ENCODE peak calls at places on chromosomes 2 and 18, in ten cellular contexts. D, Z, K, O, Q, L, N, W, Y and X are unnamed samples.

GRCh38 chr2:9897331-9897737 is 54.1 kb downstream of the TAF1B start:
- DNase-seq in D (no peak), Z (peak), K (no peak), O (no peak), Q (no peak), L (peak), N (peak), W (peak), Y (peak), X (no peak)

GRCh38 chr2:55056024-55056521 is 5.8 kb upstream of the RTN4 start:
- DNase-seq in D (peak), Z (peak), K (no peak), O (no peak), Q (no peak), L (peak), N (no peak), W (no peak), Y (no peak), X (no peak)

GRCh38 chr18:10247402-10248117 is 206.9 kb upstream of the APCDD1 start:
- DNase-seq in D (no peak), Z (no peak), K (no peak), O (no peak), Q (no peak), L (no peak), N (no peak), W (peak), Y (no peak), X (no peak)

GRCh38 chr2:5164806-5165525 is 527.2 kb upstream of the SOX11 start:
- DNase-seq in D (no peak), Z (no peak), K (no peak), O (no peak), Q (no peak), L (no peak), N (no peak), W (no peak), Y (no peak), X (no peak)

GRCh38 chr2:196372276-196372809 is 201.0 kb upstream of the STK17B start:
- DNase-seq in D (no peak), Z (no peak), K (no peak), O (no peak), Q (no peak), L (no peak), N (no peak), W (no peak), Y (no peak), X (no peak)

GRCh38 chr2:26685943-26686839 is 6.3 kb upstream of the KCNK3 start:
- DNase-seq in D (no peak), Z (no peak), K (no peak), O (no peak), Q (peak), L (no peak), N (no peak), W (no peak), Y (no peak), X (no peak)

GRCh38 chr2:128565441-128565840 is 246.8 kb upstream of the HS6ST1 start:
- DNase-seq in D (no peak), Z (no peak), K (no peak), O (no peak), Q (no peak), L (no peak), N (no peak), W (no peak), Y (no peak), X (no peak)

GRCh38 chr2:168772704-168773103 is 29.7 kb upstream of the NOSTRIN start:
- DNase-seq in D (no peak), Z (no peak), K (no peak), O (no peak), Q (no peak), L (no peak), N (no peak), W (no peak), Y (no peak), X (no peak)

GRCh38 chr18:35085450-35086032 is 44.3 kb downstream of the MAPRE2 start:
- DNase-seq in D (no peak), Z (no peak), K (no peak), O (no peak), Q (no peak), L (peak), N (no peak), W (no peak), Y (no peak), X (no peak)

GRCh38 chr2:46275995-46276394 is 21.2 kb upstream of the EPAS1 start:
- DNase-seq in D (peak), Z (no peak), K (no peak), O (no peak), Q (no peak), L (peak), N (peak), W (peak), Y (peak), X (peak)

GRCh38 chr2:131682122-131682944 is 154.6 kb downstream of the CCDC74A start:
- DNase-seq in D (peak), Z (peak), K (peak), O (peak), Q (peak), L (peak), N (peak), W (peak), Y (peak), X (peak)

GRCh38 chr2:24409700-24410556 is 49.6 kb upstream of the ITSN2 start:
- DNase-seq in D (peak), Z (peak), K (peak), O (peak), Q (peak), L (peak), N (peak), W (peak), Y (no peak), X (peak)

GRCh38 chr2:238287702-238288649 is at the start of gene PER2:
- DNase-seq in D (peak), Z (peak), K (peak), O (peak), Q (peak), L (peak), N (peak), W (peak), Y (peak), X (no peak)

GRCh38 chr2:138502253-138503086 is 900 bp downstream of the SPOPL start:
- DNase-seq in D (no peak), Z (peak), K (peak), O (no peak), Q (no peak), L (no peak), N (no peak), W (no peak), Y (no peak), X (no peak)

GRCh38 chr2:74079522-74080341 is 68.0 kb downstream of the BOLA3 start:
- DNase-seq in D (no peak), Z (no peak), K (peak), O (peak), Q (no peak), L (no peak), N (peak), W (no peak), Y (no peak), X (no peak)

GRCh38 chr2:220682616-220683015 is 889.5 kb downstream of the EPHA4 start:
- DNase-seq in D (no peak), Z (peak), K (no peak), O (no peak), Q (no peak), L (no peak), N (no peak), W (no peak), Y (no peak), X (no peak)

GRCh38 chr2:227406177-227407031 is 18.7 kb upstream of the SCYGR1 start:
- DNase-seq in D (peak), Z (peak), K (peak), O (no peak), Q (peak), L (peak), N (peak), W (peak), Y (no peak), X (peak)

GRCh38 chr2:225056330-225057073 is 14.2 kb upstream of the DOCK10 start:
- DNase-seq in D (no peak), Z (peak), K (no peak), O (no peak), Q (no peak), L (no peak), N (no peak), W (no peak), Y (no peak), X (no peak)

GRCh38 chr2:156001851-156002250 is 330.7 kb downstream of the NR4A2 start:
- DNase-seq in D (no peak), Z (no peak), K (no peak), O (no peak), Q (no peak), L (no peak), N (no peak), W (no peak), Y (no peak), X (no peak)

GRCh38 chr2:83368916-83369315 is 1090.2 kb downstream of the SUCLG1 start:
- DNase-seq in D (no peak), Z (peak), K (no peak), O (no peak), Q (no peak), L (no peak), N (no peak), W (no peak), Y (no peak), X (no peak)

GRCh38 chr2:230054079-230054478 is 14.6 kb downstream of the SLC16A14 start:
- DNase-seq in D (no peak), Z (peak), K (no peak), O (no peak), Q (no peak), L (no peak), N (no peak), W (peak), Y (no peak), X (no peak)

GRCh38 chr18:7172611-7173010 is 55.0 kb upstream of the LAMA1 start:
- DNase-seq in D (no peak), Z (peak), K (no peak), O (no peak), Q (no peak), L (no peak), N (no peak), W (no peak), Y (no peak), X (no peak)

GRCh38 chr2:123816203-123816602 is 208.9 kb upstream of the CNTNAP5 start:
- DNase-seq in D (no peak), Z (no peak), K (no peak), O (no peak), Q (no peak), L (no peak), N (no peak), W (no peak), Y (no peak), X (no peak)

GRCh38 chr2:12061317-12061716 is 314.9 kb downstream of the LPIN1 start:
- DNase-seq in D (no peak), Z (no peak), K (no peak), O (no peak), Q (no peak), L (no peak), N (no peak), W (no peak), Y (no peak), X (no peak)

GRCh38 chr2:2324119-2324518 is 7.0 kb downstream of the MYT1L start:
- DNase-seq in D (no peak), Z (no peak), K (no peak), O (no peak), Q (peak), L (no peak), N (no peak), W (peak), Y (no peak), X (no peak)

GRCh38 chr2:239523147-239523943 is 122.5 kb upstream of the HDAC4 start:
- DNase-seq in D (peak), Z (no peak), K (no peak), O (no peak), Q (no peak), L (no peak), N (no peak), W (no peak), Y (no peak), X (no peak)

GRCh38 chr2:222608081-222608480 is 47.8 kb downstream of the FARSB start:
- DNase-seq in D (no peak), Z (no peak), K (no peak), O (no peak), Q (no peak), L (no peak), N (no peak), W (no peak), Y (no peak), X (no peak)

GRCh38 chr2:75528221-75528977 is 32.3 kb downstream of the EVA1A start:
- DNase-seq in D (no peak), Z (peak), K (no peak), O (no peak), Q (no peak), L (no peak), N (no peak), W (no peak), Y (no peak), X (no peak)

GRCh38 chr2:118312963-118313756 is 224.9 kb downstream of the INSIG2 start:
- DNase-seq in D (peak), Z (no peak), K (no peak), O (no peak), Q (peak), L (peak), N (no peak), W (no peak), Y (no peak), X (no peak)

GRCh38 chr2:62705859-62706720 is 577 bp downstream of the EHBP1 start:
- DNase-seq in D (peak), Z (peak), K (peak), O (peak), Q (peak), L (peak), N (peak), W (peak), Y (peak), X (no peak)

GRCh38 chr2:172412996-172413492 is 14.3 kb upstream of the ITGA6 start:
- DNase-seq in D (no peak), Z (no peak), K (no peak), O (no peak), Q (no peak), L (no peak), N (no peak), W (no peak), Y (no peak), X (no peak)

GRCh38 chr2:222904557-222905258 is 43.9 kb downstream of the ACSL3 start:
- DNase-seq in D (no peak), Z (peak), K (no peak), O (no peak), Q (no peak), L (no peak), N (no peak), W (no peak), Y (no peak), X (no peak)

GRCh38 chr18:35153609-35154273 is 87.1 kb upstream of the ZNF397 start:
- DNase-seq in D (no peak), Z (no peak), K (no peak), O (peak), Q (no peak), L (no peak), N (no peak), W (no peak), Y (no peak), X (no peak)

GRCh38 chr18:48838166-48838775 is 112.5 kb downstream of the SMAD7 start:
- DNase-seq in D (no peak), Z (no peak), K (no peak), O (no peak), Q (no peak), L (no peak), N (no peak), W (no peak), Y (no peak), X (no peak)

GRCh38 chr2:238728322-238729260 is 119.3 kb upstream of the TWIST2 start:
- DNase-seq in D (no peak), Z (peak), K (no peak), O (no peak), Q (no peak), L (peak), N (peak), W (no peak), Y (no peak), X (no peak)